ENCODE peak calls at places on chromosomes 16 and 17, in seven cellular contexts. One of them, this sample, is unnamed.
A peak's percentile ranks its signal among the peaks of the same experiment; 100 is the strongest.

GRCh38 chr16:56743840-56744239 is 13.9 kb downstream of the NUP93 start:
- DNase-seq in CD4-positive, CD25-positive, alpha-beta regulatory T cell: no peak
- DNase-seq in CD4-positive, alpha-beta T cell: no peak
- DNase-seq in GM04503: peak; percentile 83
- DNase-seq in epithelial cell of prostate: no peak
- DNase-seq in sigmoid colon: no peak
- DNase-seq in LHCN-M2: peak; percentile 78
- DNase-seq in this sample: no peak

GRCh38 chr16:86638642-86639041 is 60.3 kb downstream of the FOXL1 start:
- DNase-seq in epithelial cell of prostate: no peak
- DNase-seq in CD4-positive, alpha-beta T cell: no peak
- DNase-seq in sigmoid colon: no peak
- DNase-seq in GM04503: no peak
- DNase-seq in CD4-positive, CD25-positive, alpha-beta regulatory T cell: no peak
- DNase-seq in LHCN-M2: no peak
- DNase-seq in this sample: no peak

GRCh38 chr16:3458852-3459361 is 15.4 kb downstream of the NAA60 start:
- DNase-seq in CD4-positive, CD25-positive, alpha-beta regulatory T cell: no peak
- DNase-seq in GM04503: no peak
- DNase-seq in sigmoid colon: no peak
- DNase-seq in LHCN-M2: no peak
- DNase-seq in epithelial cell of prostate: no peak
- DNase-seq in CD4-positive, alpha-beta T cell: no peak
- DNase-seq in this sample: no peak

GRCh38 chr17:35726609-35727460 is 4.6 kb upstream of the RASL10B start:
- DNase-seq in CD4-positive, CD25-positive, alpha-beta regulatory T cell: no peak
- DNase-seq in LHCN-M2: peak; percentile 85
- DNase-seq in sigmoid colon: no peak
- DNase-seq in GM04503: peak; percentile 60
- DNase-seq in epithelial cell of prostate: peak; percentile 16
- DNase-seq in CD4-positive, alpha-beta T cell: no peak
- DNase-seq in this sample: peak; percentile 43

GRCh38 chr17:68195667-68196393 is 52.0 kb upstream of the AMZ2 start:
- DNase-seq in GM04503: no peak
- DNase-seq in LHCN-M2: no peak
- DNase-seq in CD4-positive, CD25-positive, alpha-beta regulatory T cell: no peak
- DNase-seq in CD4-positive, alpha-beta T cell: no peak
- DNase-seq in epithelial cell of prostate: no peak
- DNase-seq in sigmoid colon: no peak
- DNase-seq in this sample: no peak

GRCh38 chr17:65035191-65035590 is 21.3 kb downstream of the GNA13 start:
- DNase-seq in CD4-positive, CD25-positive, alpha-beta regulatory T cell: no peak
- DNase-seq in sigmoid colon: no peak
- DNase-seq in GM04503: no peak
- DNase-seq in CD4-positive, alpha-beta T cell: no peak
- DNase-seq in epithelial cell of prostate: no peak
- DNase-seq in LHCN-M2: no peak
- DNase-seq in this sample: no peak

GRCh38 chr17:12209792-12210191 is 189.1 kb downstream of the MAP2K4 start:
- DNase-seq in GM04503: no peak
- DNase-seq in CD4-positive, alpha-beta T cell: no peak
- DNase-seq in epithelial cell of prostate: no peak
- DNase-seq in sigmoid colon: no peak
- DNase-seq in CD4-positive, CD25-positive, alpha-beta regulatory T cell: no peak
- DNase-seq in LHCN-M2: no peak
- DNase-seq in this sample: no peak

GRCh38 chr16:19884021-19884485 is 595 bp downstream of the GPRC5B start:
- DNase-seq in CD4-positive, CD25-positive, alpha-beta regulatory T cell: no peak
- DNase-seq in GM04503: no peak
- DNase-seq in LHCN-M2: no peak
- DNase-seq in epithelial cell of prostate: no peak
- DNase-seq in CD4-positive, alpha-beta T cell: peak; percentile 39
- DNase-seq in sigmoid colon: peak; percentile 73
- DNase-seq in this sample: no peak

GRCh38 chr17:83175551-83176271 is 96.3 kb downstream of the METRNL start:
- DNase-seq in epithelial cell of prostate: no peak
- DNase-seq in GM04503: no peak
- DNase-seq in CD4-positive, alpha-beta T cell: no peak
- DNase-seq in LHCN-M2: no peak
- DNase-seq in CD4-positive, CD25-positive, alpha-beta regulatory T cell: no peak
- DNase-seq in sigmoid colon: no peak
- DNase-seq in this sample: no peak

GRCh38 chr16:20866161-20866772 is 33.9 kb downstream of the DCUN1D3 start:
- DNase-seq in CD4-positive, alpha-beta T cell: no peak
- DNase-seq in epithelial cell of prostate: peak; percentile 66
- DNase-seq in LHCN-M2: peak; percentile 96
- DNase-seq in CD4-positive, CD25-positive, alpha-beta regulatory T cell: no peak
- DNase-seq in GM04503: peak; percentile 54
- DNase-seq in sigmoid colon: peak; percentile 73
- DNase-seq in this sample: peak; percentile 94

GRCh38 chr17:43517615-43518386 is 28.3 kb downstream of the ETV4 start:
- DNase-seq in CD4-positive, alpha-beta T cell: no peak
- DNase-seq in GM04503: peak; percentile 44
- DNase-seq in epithelial cell of prostate: no peak
- DNase-seq in LHCN-M2: peak; percentile 82
- DNase-seq in CD4-positive, CD25-positive, alpha-beta regulatory T cell: no peak
- DNase-seq in sigmoid colon: no peak
- DNase-seq in this sample: no peak

GRCh38 chr17:58632324-58633314 is 59.2 kb downstream of the TEX14 start:
- DNase-seq in CD4-positive, CD25-positive, alpha-beta regulatory T cell: no peak
- DNase-seq in epithelial cell of prostate: no peak
- DNase-seq in GM04503: no peak
- DNase-seq in CD4-positive, alpha-beta T cell: no peak
- DNase-seq in LHCN-M2: no peak
- DNase-seq in sigmoid colon: no peak
- DNase-seq in this sample: no peak

GRCh38 chr16:14398014-14398717 is 231.9 kb downstream of the PARN start:
- DNase-seq in GM04503: no peak
- DNase-seq in CD4-positive, alpha-beta T cell: no peak
- DNase-seq in CD4-positive, CD25-positive, alpha-beta regulatory T cell: no peak
- DNase-seq in sigmoid colon: no peak
- DNase-seq in epithelial cell of prostate: peak; percentile 75
- DNase-seq in LHCN-M2: no peak
- DNase-seq in this sample: no peak

GRCh38 chr16:56203052-56203451 is 11.8 kb downstream of the GNAO1 start:
- DNase-seq in CD4-positive, CD25-positive, alpha-beta regulatory T cell: no peak
- DNase-seq in sigmoid colon: no peak
- DNase-seq in GM04503: no peak
- DNase-seq in LHCN-M2: peak; percentile 45
- DNase-seq in epithelial cell of prostate: peak; percentile 8
- DNase-seq in CD4-positive, alpha-beta T cell: no peak
- DNase-seq in this sample: no peak

GRCh38 chr16:49600976-49601375 is 227.4 kb downstream of the C16orf78 start:
- DNase-seq in CD4-positive, CD25-positive, alpha-beta regulatory T cell: no peak
- DNase-seq in LHCN-M2: no peak
- DNase-seq in epithelial cell of prostate: no peak
- DNase-seq in sigmoid colon: no peak
- DNase-seq in GM04503: no peak
- DNase-seq in CD4-positive, alpha-beta T cell: no peak
- DNase-seq in this sample: no peak

GRCh38 chr17:8117980-8118768 is at the start of gene ALOXE3:
- DNase-seq in epithelial cell of prostate: peak; percentile 91
- DNase-seq in LHCN-M2: peak; percentile 43
- DNase-seq in GM04503: no peak
- DNase-seq in CD4-positive, CD25-positive, alpha-beta regulatory T cell: no peak
- DNase-seq in CD4-positive, alpha-beta T cell: no peak
- DNase-seq in sigmoid colon: peak; percentile 84
- DNase-seq in this sample: no peak

GRCh38 chr16:31134625-31135534 is 647 bp downstream of the PRSS8 start:
- DNase-seq in sigmoid colon: no peak
- DNase-seq in CD4-positive, CD25-positive, alpha-beta regulatory T cell: no peak
- DNase-seq in epithelial cell of prostate: no peak
- DNase-seq in CD4-positive, alpha-beta T cell: no peak
- DNase-seq in GM04503: no peak
- DNase-seq in LHCN-M2: no peak
- DNase-seq in this sample: peak; percentile 28

GRCh38 chr16:54080524-54081008 is 206.0 kb downstream of the IRX3 start:
- DNase-seq in sigmoid colon: no peak
- DNase-seq in CD4-positive, alpha-beta T cell: no peak
- DNase-seq in epithelial cell of prostate: peak; percentile 98
- DNase-seq in LHCN-M2: peak; percentile 97
- DNase-seq in CD4-positive, CD25-positive, alpha-beta regulatory T cell: no peak
- DNase-seq in GM04503: no peak
- DNase-seq in this sample: no peak

GRCh38 chr17:50621562-50621961 is 13.1 kb upstream of the ABCC3 start:
- DNase-seq in CD4-positive, CD25-positive, alpha-beta regulatory T cell: no peak
- DNase-seq in sigmoid colon: no peak
- DNase-seq in CD4-positive, alpha-beta T cell: no peak
- DNase-seq in LHCN-M2: no peak
- DNase-seq in GM04503: no peak
- DNase-seq in epithelial cell of prostate: no peak
- DNase-seq in this sample: no peak

GRCh38 chr17:72447251-72447640 is 326.4 kb downstream of the SOX9 start:
- DNase-seq in LHCN-M2: no peak
- DNase-seq in CD4-positive, CD25-positive, alpha-beta regulatory T cell: no peak
- DNase-seq in epithelial cell of prostate: no peak
- DNase-seq in sigmoid colon: no peak
- DNase-seq in CD4-positive, alpha-beta T cell: no peak
- DNase-seq in GM04503: no peak
- DNase-seq in this sample: no peak

GRCh38 chr16:64950262-64950661 is 171.6 kb downstream of the CDH11 start:
- DNase-seq in CD4-positive, CD25-positive, alpha-beta regulatory T cell: no peak
- DNase-seq in GM04503: no peak
- DNase-seq in sigmoid colon: no peak
- DNase-seq in LHCN-M2: no peak
- DNase-seq in epithelial cell of prostate: no peak
- DNase-seq in CD4-positive, alpha-beta T cell: no peak
- DNase-seq in this sample: no peak

GRCh38 chr16:20956319-20956718 is 55.7 kb downstream of the LYRM1 start:
- DNase-seq in sigmoid colon: no peak
- DNase-seq in epithelial cell of prostate: no peak
- DNase-seq in GM04503: no peak
- DNase-seq in LHCN-M2: peak; percentile 14
- DNase-seq in CD4-positive, CD25-positive, alpha-beta regulatory T cell: no peak
- DNase-seq in CD4-positive, alpha-beta T cell: no peak
- DNase-seq in this sample: no peak

GRCh38 chr17:18992454-18993130 is 12.0 kb downstream of the FAM83G start:
- DNase-seq in LHCN-M2: no peak
- DNase-seq in sigmoid colon: no peak
- DNase-seq in GM04503: no peak
- DNase-seq in CD4-positive, CD25-positive, alpha-beta regulatory T cell: no peak
- DNase-seq in epithelial cell of prostate: no peak
- DNase-seq in CD4-positive, alpha-beta T cell: no peak
- DNase-seq in this sample: no peak

GRCh38 chr16:57381791-57382534 is 9.7 kb downstream of the CX3CL1 start:
- DNase-seq in epithelial cell of prostate: no peak
- DNase-seq in CD4-positive, CD25-positive, alpha-beta regulatory T cell: no peak
- DNase-seq in CD4-positive, alpha-beta T cell: no peak
- DNase-seq in GM04503: no peak
- DNase-seq in LHCN-M2: no peak
- DNase-seq in sigmoid colon: no peak
- DNase-seq in this sample: no peak

GRCh38 chr16:64092284-64092683 is 1029.6 kb downstream of the CDH11 start:
- DNase-seq in GM04503: peak; percentile 38
- DNase-seq in epithelial cell of prostate: peak; percentile 55
- DNase-seq in CD4-positive, CD25-positive, alpha-beta regulatory T cell: no peak
- DNase-seq in LHCN-M2: peak; percentile 82
- DNase-seq in CD4-positive, alpha-beta T cell: no peak
- DNase-seq in sigmoid colon: no peak
- DNase-seq in this sample: peak; percentile 20

GRCh38 chr17:57480438-57481196 is 224.3 kb downstream of the MSI2 start:
- DNase-seq in LHCN-M2: peak; percentile 60
- DNase-seq in epithelial cell of prostate: peak; percentile 56
- DNase-seq in CD4-positive, alpha-beta T cell: no peak
- DNase-seq in CD4-positive, CD25-positive, alpha-beta regulatory T cell: no peak
- DNase-seq in sigmoid colon: no peak
- DNase-seq in GM04503: no peak
- DNase-seq in this sample: peak; percentile 90

GRCh38 chr16:30740364-30741251 is 7.6 kb upstream of the PHKG2 start:
- DNase-seq in epithelial cell of prostate: peak; percentile 95
- DNase-seq in sigmoid colon: peak; percentile 92
- DNase-seq in CD4-positive, CD25-positive, alpha-beta regulatory T cell: no peak
- DNase-seq in LHCN-M2: peak; percentile 82
- DNase-seq in CD4-positive, alpha-beta T cell: no peak
- DNase-seq in GM04503: no peak
- DNase-seq in this sample: peak; percentile 34

This sample was measured in retinal pigment epithelial cell.